ENCODE peak calls at places on chromosome 16, in nine cellular contexts. O is cardiac fibroblast, I is prostate gland, E is mucosa of descending colon, Y is fibroblast of lung, K is heart right ventricle, Q is LNCaP clone FGC, V is psoas muscle, F is esophagus squamous epithelium. N is an unnamed sample.

GRCh38 chr16:10514369-10515055 is 65.9 kb downstream of the EMP2 start:
- DNase-seq in O (peak; percentile 81), I (peak; percentile 58), E (no peak), Y (peak; percentile 47), K (peak; percentile 49), Q (peak; percentile 26), V (no peak), F (no peak), N (peak; percentile 78)

GRCh38 chr16:17965131-17965530 is 371.4 kb downstream of the NPIPA8 start:
- DNase-seq in O (no peak), I (no peak), E (no peak), Y (no peak), K (no peak), Q (no peak), V (no peak), F (no peak), N (no peak)

GRCh38 chr16:79838860-79839259 is 238.3 kb upstream of the MAF start:
- DNase-seq in O (peak; percentile 6), I (no peak), E (no peak), Y (no peak), K (no peak), Q (no peak), V (no peak), F (no peak), N (peak; percentile 61)

GRCh38 chr16:81263470-81264200 is 25.1 kb downstream of the BCO1 start:
- DNase-seq in O (peak; percentile 70), I (no peak), E (no peak), Y (peak; percentile 94), K (peak; percentile 10), Q (no peak), V (no peak), F (no peak), N (peak; percentile 23)

GRCh38 chr16:89599451-89599858 is 14.0 kb upstream of the DPEP1 start:
- DNase-seq in O (no peak), I (no peak), E (peak; percentile 68), Y (no peak), K (no peak), Q (no peak), V (no peak), F (no peak), N (peak; percentile 56)

GRCh38 chr16:59635674-59636073 is 901.6 kb upstream of the GOT2 start:
- DNase-seq in O (no peak), I (no peak), E (no peak), Y (peak; percentile 86), K (no peak), Q (no peak), V (no peak), F (no peak), N (peak; percentile 86)

GRCh38 chr16:31200821-31201510 is 1.6 kb downstream of the PYCARD start:
- DNase-seq in O (no peak), I (no peak), E (no peak), Y (no peak), K (no peak), Q (no peak), V (no peak), F (no peak), N (peak; percentile 55)

GRCh38 chr16:79580465-79581200 is 19.9 kb downstream of the MAF start:
- DNase-seq in O (no peak), I (no peak), E (no peak), Y (no peak), K (no peak), Q (no peak), V (no peak), F (no peak), N (no peak)

GRCh38 chr16:27684047-27684446 is 134.1 kb downstream of the KATNIP start:
- DNase-seq in O (no peak), I (no peak), E (no peak), Y (no peak), K (no peak), Q (no peak), V (no peak), F (no peak), N (no peak)

GRCh38 chr16:27618140-27618539 is 68.2 kb downstream of the KATNIP start:
- DNase-seq in O (no peak), I (no peak), E (no peak), Y (no peak), K (no peak), Q (no peak), V (no peak), F (no peak), N (no peak)

GRCh38 chr16:82603784-82604411 is 22.9 kb upstream of the CDH13 start:
- DNase-seq in O (peak; percentile 78), I (peak; percentile 51), E (peak; percentile 49), Y (peak; percentile 51), K (peak; percentile 58), Q (no peak), V (peak; percentile 25), F (no peak), N (peak; percentile 68)

GRCh38 chr16:27230562-27230991 is 27.3 kb downstream of the KDM8 start:
- DNase-seq in O (no peak), I (no peak), E (peak; percentile 91), Y (no peak), K (no peak), Q (no peak), V (no peak), F (no peak), N (no peak)

GRCh38 chr16:30565526-30565925 is 6.0 kb downstream of the ZNF688 start:
- DNase-seq in O (no peak), I (no peak), E (no peak), Y (no peak), K (no peak), Q (no peak), V (no peak), F (no peak), N (no peak)

GRCh38 chr16:56389554-56389953 is 35.8 kb downstream of the AMFR start:
- DNase-seq in O (peak; percentile 66), I (no peak), E (no peak), Y (peak; percentile 99), K (no peak), Q (no peak), V (no peak), F (no peak), N (peak; percentile 96)

GRCh38 chr16:55527885-55528284 is 19.0 kb downstream of the LPCAT2 start:
- DNase-seq in O (no peak), I (no peak), E (no peak), Y (no peak), K (no peak), Q (no peak), V (no peak), F (no peak), N (no peak)

GRCh38 chr16:67150058-67150832 is 553 bp downstream of the B3GNT9 start:
- DNase-seq in O (peak; percentile 83), I (no peak), E (no peak), Y (peak; percentile 78), K (no peak), Q (no peak), V (peak; percentile 59), F (no peak), N (peak; percentile 70)

GRCh38 chr16:67148656-67149275 is 2.0 kb downstream of the B3GNT9 start:
- DNase-seq in O (no peak), I (no peak), E (no peak), Y (no peak), K (no peak), Q (no peak), V (no peak), F (no peak), N (no peak)

GRCh38 chr16:67148221-67148620 is 2.6 kb downstream of the B3GNT9 start:
- DNase-seq in O (no peak), I (no peak), E (no peak), Y (no peak), K (no peak), Q (no peak), V (no peak), F (no peak), N (no peak)

GRCh38 chr16:67150833-67151396 is at the start of gene B3GNT9:
- DNase-seq in O (peak; percentile 80), I (peak; percentile 72), E (peak; percentile 74), Y (peak; percentile 77), K (peak; percentile 76), Q (no peak), V (peak; percentile 78), F (no peak), N (peak; percentile 88)

DNA sequence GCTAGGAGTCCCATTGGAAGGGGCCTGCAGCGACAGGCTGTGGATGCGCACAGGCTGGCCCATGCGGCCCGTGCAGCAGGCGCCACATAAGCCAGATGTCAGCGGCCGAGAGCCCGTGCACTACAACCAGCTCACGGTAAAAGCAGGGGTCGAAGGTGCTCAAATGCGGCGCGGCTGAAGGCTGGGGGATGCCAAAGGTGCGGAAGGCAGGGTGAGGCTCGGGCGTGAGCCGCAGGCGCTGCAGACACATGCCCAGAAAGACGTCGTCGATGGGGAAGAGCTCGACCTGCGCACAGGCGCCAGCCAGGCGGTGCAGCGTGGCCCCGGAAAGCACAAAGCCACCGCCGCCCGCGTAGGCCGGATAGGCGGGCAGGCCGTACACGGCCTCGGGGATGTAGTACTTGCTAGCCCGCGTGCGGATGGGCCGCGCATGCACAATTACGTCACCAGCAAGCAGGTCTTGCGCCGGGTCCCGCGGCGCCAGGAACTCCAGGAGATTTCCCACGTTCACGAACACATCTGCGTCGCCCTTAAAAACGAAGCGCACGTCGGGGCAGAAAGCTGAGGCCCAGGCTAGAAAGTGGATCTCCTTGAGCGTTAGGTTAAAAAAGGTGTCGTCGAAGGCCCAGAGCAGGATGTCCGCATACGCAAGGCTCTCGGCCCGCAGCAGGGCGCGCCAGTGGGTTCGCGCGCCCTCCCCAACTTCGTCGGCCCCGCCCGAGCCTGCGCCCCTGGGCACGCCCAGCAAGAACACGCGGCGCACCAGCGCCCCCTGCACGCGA is 1.3 kb downstream of the B3GNT9 start:
- DNase-seq in O (no peak), I (no peak), E (no peak), Y (peak; percentile 28), K (no peak), Q (no peak), V (no peak), F (no peak), N (no peak)
- TF ChIP-seq CTCF in O (no peak), I (no peak), E (no peak), Y (no peak), K (no peak), Q (no peak), V (no peak), F (no peak), N (no peak)

DNA sequence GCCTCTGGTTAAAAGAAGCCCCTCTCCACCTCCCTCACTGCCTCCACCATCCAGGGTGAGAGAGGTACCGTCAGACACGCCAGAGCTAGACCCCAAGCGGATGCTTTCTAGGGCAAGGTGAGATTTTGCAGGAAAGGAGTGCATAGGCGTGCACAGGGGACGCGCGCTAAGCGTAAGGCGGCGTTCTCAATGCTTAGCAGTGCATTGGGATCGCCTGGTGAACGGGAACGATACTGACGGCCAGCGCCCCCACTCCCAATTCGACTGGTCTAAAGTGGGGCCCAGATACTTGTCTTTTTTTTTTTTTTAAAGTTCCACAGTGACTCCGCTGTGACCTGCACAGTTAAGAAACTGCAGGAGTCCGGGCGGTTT is 57.9 kb upstream of the CREBBP start:
- DNase-seq in O (no peak), I (no peak), E (no peak), Y (no peak), K (no peak), Q (no peak), V (no peak), F (no peak), N (no peak)
- H3K4me3 ChIP-seq in O (peak overlapping the region; percentile 51), I (peak overlapping the region; percentile 30), E (no peak overlapping the region), Y (peak overlapping the region; percentile 59), K (peak overlapping the region; percentile 54), Q (no peak overlapping the region), V (peak overlapping the region; percentile 72), F (peak overlapping the region; percentile 65), N (peak overlapping the region; percentile 49)

GRCh38 chr16:86852135-86852534 is 273.8 kb downstream of the FOXL1 start:
- DNase-seq in O (no peak), I (no peak), E (no peak), Y (no peak), K (no peak), Q (no peak), V (no peak), F (no peak), N (no peak)
- TF ChIP-seq CTCF in O (no peak), I (no peak), E (no peak), Y (no peak), K (no peak), Q (no peak), V (no peak), F (no peak), N (no peak)

GRCh38 chr16:4373356-4373908 is 1.8 kb downstream of the VASN start:
- DNase-seq in O (no peak), I (no peak), E (no peak), Y (no peak), K (no peak), Q (no peak), V (no peak), F (no peak), N (peak; percentile 71)
- H3K4me3 ChIP-seq in O (peak overlapping the region; percentile 87), I (peak overlapping the region; percentile 82), E (no peak overlapping the region), Y (peak overlapping the region; percentile 92), K (peak overlapping the region; percentile 54), Q (peak overlapping the region; percentile 96), V (peak overlapping the region; percentile 67), F (peak overlapping the region; percentile 89), N (peak overlapping the region; percentile 93)

N was measured in foreskin fibroblast.